ENCODE peak calls at places on chromosome 7, in seven cellular contexts. N is colonic mucosa, E is lower lobe of right lung, K is prostate gland, J is HAP-1, T is SJSA1, B is ovary. C is an unnamed sample.

GRCh38 chr7:80635533-80635932 is 2.9 kb upstream of the CD36 start:
- DNase-seq in K (no peak), B (no peak), N (no peak), T (no peak), E (no peak), J (no peak), C (no peak)

GRCh38 chr7:139673762-139674161 is 104.0 kb downstream of the HIPK2 start:
- DNase-seq in E (no peak), T (no peak), N (no peak), J (no peak), B (no peak), K (no peak), C (no peak)

GRCh38 chr7:5450549-5451327 is 27.1 kb upstream of the TNRC18 start:
- DNase-seq in N (peak; percentile 58), J (peak; percentile 70), K (peak; percentile 56), E (peak; percentile 69), T (no peak), B (peak; percentile 64), C (peak; percentile 55)

GRCh38 chr7:51265066-51265907 is 51.3 kb downstream of the COBL start:
- DNase-seq in B (no peak), J (no peak), T (no peak), E (no peak), K (no peak), N (peak; percentile 80), C (no peak)

GRCh38 chr7:54921116-54921515 is 97.7 kb upstream of the EGFR start:
- DNase-seq in B (no peak), T (no peak), J (no peak), E (no peak), N (no peak), K (no peak), C (no peak)

GRCh38 chr7:83148776-83149175 is 13.9 kb downstream of the PCLO start:
- DNase-seq in B (no peak), E (no peak), J (peak; percentile 36), K (no peak), N (no peak), T (no peak), C (no peak)

GRCh38 chr7:87926581-87927461 is 7.2 kb upstream of the ADAM22 start:
- DNase-seq in K (no peak), N (peak; percentile 42), B (no peak), J (no peak), T (no peak), E (no peak), C (no peak)

GRCh38 chr7:94838717-94839116 is 68.7 kb upstream of the PPP1R9A start:
- DNase-seq in B (no peak), J (no peak), E (no peak), N (no peak), K (no peak), T (no peak), C (no peak)

GRCh38 chr7:28847176-28847575 is 111.0 kb downstream of the TRIL start:
- DNase-seq in T (no peak), K (no peak), N (no peak), E (no peak), B (no peak), J (no peak), C (no peak)

GRCh38 chr7:4634166-4634565 is 47.9 kb upstream of the FOXK1 start:
- DNase-seq in J (no peak), E (no peak), T (no peak), N (no peak), B (no peak), K (no peak), C (no peak)

GRCh38 chr7:91512958-91513357 is 248.7 kb downstream of the FZD1 start:
- DNase-seq in J (no peak), E (no peak), B (no peak), N (no peak), K (no peak), T (no peak), C (no peak)

GRCh38 chr7:128389085-128389814 is 20.5 kb downstream of the IMPDH1 start:
- DNase-seq in E (no peak), B (no peak), N (no peak), J (no peak), T (no peak), K (no peak), C (no peak)

GRCh38 chr7:130741336-130741995 is 7.5 kb upstream of the KLF14 start:
- DNase-seq in N (no peak), B (no peak), K (no peak), J (no peak), T (no peak), E (no peak), C (no peak)

GRCh38 chr7:157113607-157114006 is 25.1 kb upstream of the UBE3C start:
- DNase-seq in K (no peak), E (no peak), T (no peak), J (no peak), N (no peak), B (no peak), C (no peak)

GRCh38 chr7:144941127-144941526 is 105.3 kb upstream of the TPK1 start:
- DNase-seq in N (no peak), B (no peak), T (no peak), K (no peak), E (no peak), J (no peak), C (no peak)

GRCh38 chr7:33892945-33893344 is 12.4 kb upstream of the BMPER start:
- DNase-seq in T (no peak), K (no peak), N (no peak), B (no peak), J (no peak), E (no peak), C (no peak)

GRCh38 chr7:124856299-124856888 is 73.2 kb downstream of the POT1 start:
- DNase-seq in B (no peak), K (no peak), J (no peak), E (no peak), T (no peak), N (no peak), C (no peak)

GRCh38 chr7:22452142-22452763 is 47.7 kb downstream of the STEAP1B start:
- DNase-seq in J (peak; percentile 86), B (no peak), N (peak; percentile 81), T (no peak), K (peak; percentile 43), E (peak; percentile 61), C (peak; percentile 68)

GRCh38 chr7:157012113-157012547 is 1.7 kb upstream of the MNX1 start:
- DNase-seq in J (no peak), T (no peak), K (no peak), E (no peak), N (no peak), B (no peak), C (no peak)

GRCh38 chr7:13257661-13258060 is 570.2 kb downstream of the ARL4A start:
- DNase-seq in N (no peak), E (no peak), J (no peak), T (no peak), B (no peak), K (no peak), C (no peak)

GRCh38 chr7:151013728-151014497 is 10.4 kb downstream of the ATG9B start:
- DNase-seq in K (peak; percentile 36), J (no peak), B (no peak), E (peak; percentile 83), N (peak; percentile 74), T (peak; percentile 83), C (peak; percentile 62)

DNA sequence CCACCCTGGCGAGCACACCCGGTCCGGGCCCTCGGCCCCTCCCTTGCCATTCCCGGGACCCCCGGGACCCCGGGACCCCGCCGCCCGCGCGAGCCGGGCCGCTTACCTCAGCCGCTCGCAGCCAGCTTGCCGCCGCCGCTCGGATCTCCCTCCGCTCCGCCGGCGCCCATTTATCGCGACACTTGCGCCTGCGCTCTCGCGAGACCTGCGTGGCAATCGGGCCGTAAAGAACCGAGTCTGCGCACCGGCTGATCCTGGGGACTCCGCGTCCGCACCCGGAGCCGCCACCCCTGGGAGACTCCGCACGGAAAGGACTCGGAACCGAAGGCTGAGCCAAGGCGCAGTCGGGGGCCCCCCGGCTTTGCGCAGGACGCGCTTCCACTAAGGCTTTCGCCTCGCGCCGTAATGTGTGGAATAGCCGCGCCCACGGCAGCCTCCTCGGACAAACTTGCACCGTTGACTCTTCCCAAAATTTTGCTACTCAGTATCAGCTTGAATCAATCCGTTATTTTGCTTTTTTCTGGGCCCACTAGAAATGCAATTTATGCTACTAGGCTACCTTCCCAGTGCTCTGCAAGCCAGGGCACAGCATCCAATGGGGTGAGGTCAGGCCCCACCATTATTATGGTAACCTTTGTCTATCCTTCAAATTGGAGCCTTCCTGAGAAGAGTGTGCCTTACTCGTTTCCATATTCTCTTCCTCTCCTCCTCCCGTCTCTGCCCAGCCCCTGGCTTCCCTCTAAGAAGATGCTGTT is at the start of gene MAD1L1:
- DNase-seq in J (peak; percentile 93), K (peak; percentile 85), T (peak; percentile 92), B (peak; percentile 87), N (peak; percentile 91), E (peak; percentile 92), C (peak; percentile 94)
- H3K36me3 ChIP-seq in J (peaks cover 55% of the 10 kb centered on the region), K (peaks cover 1% of the 10 kb centered on the region), T (peaks cover 73% of the 10 kb centered on the region), B (no peaks in the 10 kb centered on the region), N (no peaks in the 10 kb centered on the region), E (peaks cover 51% of the 10 kb centered on the region), C (peaks cover 52% of the 10 kb centered on the region)

DNA sequence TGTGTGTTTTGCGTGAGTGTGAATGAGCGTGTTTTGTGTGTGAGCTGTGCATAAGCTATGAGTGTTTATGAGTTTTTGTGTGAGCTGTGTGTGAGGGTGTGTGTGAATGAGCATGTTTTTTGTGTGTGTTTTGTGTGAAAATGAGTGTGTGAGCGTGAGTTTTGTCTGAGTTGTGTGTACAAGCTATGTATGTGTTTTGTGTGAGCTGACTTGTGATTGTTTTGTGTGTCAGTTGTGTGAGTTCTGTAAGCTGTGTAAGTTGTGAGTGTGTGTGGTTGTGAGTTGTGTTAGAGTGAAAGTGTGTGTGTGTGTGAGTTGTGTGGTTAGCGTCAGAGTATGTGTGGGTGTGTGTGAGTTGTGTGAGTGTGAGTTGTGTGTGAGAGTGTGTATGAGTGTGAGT is 343.2 kb downstream of the PTPRN2 start:
- DNase-seq in E (no peak), B (no peak), K (no peak), N (no peak), T (no peak), J (no peak), C (no peak)
- H3K9me3 ChIP-seq in E (no peaks in the 10 kb centered on the region), B (no peaks in the 10 kb centered on the region), K (no peaks in the 10 kb centered on the region), N (no peaks in the 10 kb centered on the region), T (peaks cover 15% of the 10 kb centered on the region), J (no peaks in the 10 kb centered on the region), C (no peaks in the 10 kb centered on the region)

DNA sequence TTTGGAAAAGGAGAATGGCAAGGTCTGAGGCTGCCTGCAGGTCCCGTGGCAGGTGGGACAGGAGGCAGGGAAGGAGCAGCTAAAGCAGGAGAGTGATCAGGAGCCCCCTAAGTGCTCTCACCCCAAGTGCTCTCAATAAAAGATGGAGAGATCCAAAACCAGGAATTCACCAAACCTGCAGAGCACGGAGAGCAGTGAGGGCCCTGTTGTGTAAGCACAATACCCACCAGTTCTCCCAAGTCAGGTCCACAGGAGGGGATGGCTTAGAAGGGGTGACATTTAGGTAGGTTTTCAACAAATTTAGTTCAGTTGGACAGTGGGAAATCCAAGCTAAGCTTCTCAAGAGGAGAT is 40.8 kb downstream of the GNA12 start:
- DNase-seq in T (no peak), J (no peak), K (no peak), E (no peak), N (no peak), B (no peak), C (no peak)
- H3K4me3 ChIP-seq in T (no peak overlapping the region), J (no peak overlapping the region), K (no peak overlapping the region), E (peak overlapping the region; percentile 34), N (no peak overlapping the region), B (no peak overlapping the region), C (peak overlapping the region; percentile 15)

DNA sequence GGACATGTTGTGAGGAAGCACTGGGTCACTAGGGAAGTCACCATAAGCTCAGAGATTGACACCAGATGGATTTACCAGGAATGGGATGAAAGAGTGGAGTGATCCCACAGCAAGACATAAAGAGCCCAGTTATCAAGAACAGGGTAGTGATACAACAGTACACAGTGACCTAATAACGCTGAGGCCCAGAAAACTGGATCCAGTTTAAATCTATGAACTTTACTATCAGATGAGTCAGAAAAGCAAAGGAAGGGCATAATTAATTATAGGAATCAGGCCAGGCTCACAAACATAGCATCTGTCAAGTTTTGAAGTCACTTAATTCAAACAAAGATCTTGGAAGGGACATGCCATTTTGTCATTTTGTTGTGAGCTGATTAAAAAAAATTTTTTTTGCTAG is 73.5 kb downstream of the LRRN3 start:
- DNase-seq in K (no peak), N (no peak), B (no peak), J (no peak), T (no peak), E (no peak), C (no peak)
- H3K36me3 ChIP-seq in K (no peaks in the 10 kb centered on the region), N (no peaks in the 10 kb centered on the region), B (no peaks in the 10 kb centered on the region), J (no peaks in the 10 kb centered on the region), T (no peaks in the 10 kb centered on the region), E (no peaks in the 10 kb centered on the region), C (no peaks in the 10 kb centered on the region)